ENCODE peak calls at places on chromosome 18, in eight cellular contexts. Z is lower lobe of right lung; E is HFFc6; Y is GM18507; Q is stimulated activated CD4-positive, alpha-beta T cell treated with anti-CD3 and anti-CD28 coated beads, Interleukin-1b, Interleukin-23, amount 100 ng/mL, for 48 hours; C is HS-27A; F is HTR-8/SVneo; U is Peyer's patch. K is an unnamed sample.
A peak's percentile ranks its signal among the peaks of the same experiment; 100 is the strongest.

GRCh38 chr18:62760403-62760734 is 45.0 kb downstream of the PHLPP1 start:
- DNase-seq in Z (no peak), Q (no peak), Y (no peak), C (no peak), U (no peak), F (no peak), E (no peak), K (no peak)

GRCh38 chr18:70366174-70366573 is 77.3 kb downstream of the SOCS6 start:
- DNase-seq in Y (no peak), U (no peak), F (no peak), Q (no peak), E (no peak), Z (no peak), C (no peak), K (no peak)

GRCh38 chr18:1564793-1565192 is 660.1 kb downstream of the ADCYAP1 start:
- DNase-seq in F (no peak), U (no peak), C (no peak), E (no peak), Y (no peak), Q (no peak), Z (no peak), K (no peak)

GRCh38 chr18:48002933-48003365 is 72.5 kb upstream of the SMAD2 start:
- DNase-seq in F (peak; percentile 83), U (no peak), C (peak; percentile 86), E (peak; percentile 88), Y (no peak), Z (peak; percentile 65), Q (no peak), K (no peak)

GRCh38 chr18:48994044-48994651 is 43.4 kb upstream of the SMAD7 start:
- DNase-seq in Y (no peak), F (no peak), Z (peak; percentile 77), U (no peak), Q (no peak), E (peak; percentile 96), C (no peak), K (no peak)

GRCh38 chr18:41695441-41695840 is 259.6 kb upstream of the PIK3C3 start:
- DNase-seq in C (no peak), Y (no peak), Z (no peak), U (no peak), Q (no peak), E (no peak), F (no peak), K (no peak)

GRCh38 chr18:392926-393325 is 107.6 kb downstream of the COLEC12 start:
- DNase-seq in Y (no peak), Q (no peak), U (no peak), Z (no peak), C (no peak), F (no peak), E (no peak), K (no peak)

GRCh38 chr18:23693849-23694248 is 4.6 kb downstream of the LAMA3 start:
- DNase-seq in Z (no peak), Q (no peak), U (no peak), C (no peak), E (no peak), F (no peak), Y (no peak), K (no peak)

GRCh38 chr18:44594779-44595467 is 85.8 kb upstream of the SETBP1 start:
- DNase-seq in U (no peak), Y (no peak), Z (no peak), C (peak; percentile 77), F (no peak), Q (no peak), E (peak; percentile 43), K (no peak)

GRCh38 chr18:52716926-52717325 is 376.9 kb downstream of the DCC start:
- DNase-seq in C (no peak), U (no peak), F (no peak), Z (no peak), Y (no peak), E (no peak), Q (no peak), K (no peak)

GRCh38 chr18:73664896-73665295 is 482.7 kb downstream of the FBXO15 start:
- DNase-seq in Z (no peak), E (no peak), Y (no peak), F (no peak), C (no peak), U (no peak), Q (no peak), K (no peak)

GRCh38 chr18:33584845-33585775 is 7.1 kb downstream of the ASXL3 start:
- DNase-seq in Q (no peak), F (no peak), U (no peak), E (no peak), Z (no peak), C (no peak), Y (no peak), K (no peak)

GRCh38 chr18:10057808-10058791 is 144.3 kb downstream of the VAPA start:
- DNase-seq in F (peak; percentile 39), C (peak; percentile 81), Z (no peak), U (no peak), Q (no peak), E (peak; percentile 76), Y (no peak), K (no peak)

GRCh38 chr18:68494802-68495560 is 219.9 kb downstream of the TMX3 start:
- DNase-seq in F (peak; percentile 44), Y (no peak), U (no peak), C (peak; percentile 31), Z (no peak), E (peak; percentile 88), Q (no peak), K (no peak)

GRCh38 chr18:58863539-58864145 is 1.0 kb upstream of the ZNF532 start:
- DNase-seq in F (peak; percentile 19), Y (no peak), E (no peak), Q (peak; percentile 30), U (peak; percentile 64), Z (peak; percentile 71), C (no peak), K (peak; percentile 47)

GRCh38 chr18:76727589-76727988 is 94.8 kb upstream of the ZNF236 start:
- DNase-seq in E (no peak), Z (no peak), Q (no peak), U (no peak), C (no peak), Y (no peak), F (no peak), K (no peak)

GRCh38 chr18:50080932-50081560 is 113.9 kb downstream of the MYO5B start:
- DNase-seq in E (no peak), Y (no peak), C (no peak), Q (no peak), F (no peak), U (no peak), Z (no peak), K (no peak)

GRCh38 chr18:37563810-37564511 is 1.6 kb downstream of the CELF4 start:
- DNase-seq in Z (no peak), U (no peak), Q (no peak), F (no peak), C (no peak), E (no peak), Y (no peak), K (no peak)

GRCh38 chr18:34709631-34710429 is at the start of gene DTNA:
- DNase-seq in F (no peak), U (no peak), Q (no peak), Z (no peak), E (peak; percentile 96), Y (no peak), C (peak; percentile 50), K (no peak)

GRCh38 chr18:73636355-73636754 is 511.3 kb downstream of the FBXO15 start:
- DNase-seq in Y (no peak), F (no peak), E (no peak), U (no peak), Q (no peak), C (no peak), Z (no peak), K (no peak)

GRCh38 chr18:62716679-62717058 is 1.3 kb downstream of the PHLPP1 start:
- DNase-seq in E (no peak), C (no peak), U (peak; percentile 51), F (no peak), Z (peak; percentile 66), Q (peak; percentile 31), Y (peak; percentile 25), K (peak; percentile 51)

GRCh38 chr18:38369772-38370690 is 804.4 kb upstream of the CELF4 start:
- DNase-seq in E (no peak), C (no peak), Y (no peak), Z (no peak), F (no peak), U (no peak), Q (no peak), K (no peak)

GRCh38 chr18:77023115-77023782 is 109.3 kb downstream of the MBP start:
- DNase-seq in C (no peak), Z (no peak), U (no peak), F (no peak), Y (no peak), Q (no peak), E (no peak), K (no peak)

GRCh38 chr18:57243624-57244179 is 96.8 kb downstream of the BOD1L2 start:
- DNase-seq in Z (no peak), E (no peak), Y (no peak), Q (no peak), U (no peak), C (no peak), F (no peak), K (no peak)

GRCh38 chr18:80126797-80127196 is 17.7 kb downstream of the ADNP2 start:
- DNase-seq in F (no peak), U (no peak), C (no peak), Y (no peak), Z (no peak), Q (no peak), E (no peak), K (no peak)

GRCh38 chr18:21344860-21345259 is 102.8 kb downstream of the GREB1L start:
- DNase-seq in C (no peak), E (no peak), Y (no peak), F (no peak), Z (no peak), U (no peak), Q (no peak), K (no peak)

GRCh38 chr18:26965206-26965605 is 99.7 kb upstream of the AQP4 start:
- DNase-seq in U (no peak), C (no peak), Y (no peak), E (no peak), F (no peak), Q (no peak), Z (no peak), K (no peak)

GRCh38 chr18:5756823-5757222 is 138.5 kb downstream of the TMEM200C start:
- DNase-seq in U (no peak), Z (no peak), C (no peak), Y (no peak), Q (no peak), F (no peak), E (no peak), K (no peak)

GRCh38 chr18:34971313-34971712 is 69.9 kb upstream of the MAPRE2 start:
- DNase-seq in Q (no peak), U (no peak), F (no peak), C (no peak), E (peak; percentile 39), Y (no peak), Z (no peak), K (no peak)

GRCh38 chr18:10047237-10047636 is 133.4 kb downstream of the VAPA start:
- DNase-seq in U (no peak), E (peak; percentile 24), Z (no peak), C (peak; percentile 15), F (no peak), Q (no peak), Y (no peak), K (no peak)

GRCh38 chr18:33606621-33607020 is 28.6 kb downstream of the ASXL3 start:
- DNase-seq in Q (no peak), Z (no peak), C (no peak), Y (no peak), U (no peak), E (no peak), F (no peak), K (no peak)

GRCh38 chr18:36828157-36828629 is 609 bp downstream of the TPGS2 start:
- DNase-seq in U (peak; percentile 23), Y (no peak), Q (no peak), F (no peak), Z (no peak), C (peak; percentile 8), E (peak; percentile 42), K (no peak)

GRCh38 chr18:60100805-60101204 is 201.0 kb downstream of the PMAIP1 start:
- DNase-seq in U (no peak), C (no peak), Z (no peak), Q (no peak), F (no peak), Y (no peak), E (no peak), K (no peak)

GRCh38 chr18:36672437-36673344 is 156.1 kb downstream of the TPGS2 start:
- DNase-seq in F (peak; percentile 3), E (peak; percentile 42), U (no peak), Y (peak; percentile 15), C (no peak), Z (peak; percentile 61), Q (no peak), K (no peak)

K was measured in stimulated activated CD8-positive, alpha-beta memory T cell treated with anti-CD3 and anti-CD28 coated beads, Interleukin-4, amount 100 ng/mL, for 48 hours.